ENCODE peak calls at places on chromosomes 6 and 20, in six cellular contexts. H is A549, J is H1, W is fibroblast of lung, Q is psoas muscle, Y is IMR-90. Z is an unnamed sample.
A peak's percentile ranks its signal among the peaks of the same experiment; 100 is the strongest.

GRCh38 chr6:23529902-23530301 is 596.1 kb upstream of the NRSN1 start:
- DNase-seq in Q (no peak), J (no peak), Y (no peak), W (no peak), H (no peak), Z (no peak)

GRCh38 chr6:136067731-136068341 is 182.3 kb downstream of the MTFR2 start:
- DNase-seq in H (no peak), Y (peak; percentile 39), J (peak; percentile 48), Q (no peak), W (peak; percentile 82), Z (no peak)

GRCh38 chr6:141977782-141978181 is 154.9 kb upstream of the GJE1 start:
- DNase-seq in H (no peak), Q (no peak), J (no peak), W (no peak), Y (no peak), Z (no peak)

GRCh38 chr20:33840759-33841438 is 29.8 kb downstream of the CHMP4B start:
- DNase-seq in W (no peak), Y (no peak), J (no peak), H (no peak), Q (no peak), Z (no peak)

GRCh38 chr6:102848796-102849195 is 1455.3 kb downstream of the GRIK2 start:
- DNase-seq in W (no peak), Y (no peak), J (no peak), H (no peak), Q (no peak), Z (no peak)

GRCh38 chr6:113879186-113880096 is 22.3 kb downstream of the MARCKS start:
- DNase-seq in W (peak; percentile 84), H (peak; percentile 48), Y (peak; percentile 83), Q (no peak), J (no peak), Z (peak; percentile 37)

GRCh38 chr6:31615748-31616147 is 714 bp downstream of the AIF1 start:
- DNase-seq in J (no peak), H (no peak), W (no peak), Y (no peak), Q (no peak), Z (no peak)

GRCh38 chr6:26555505-26556262 is 17.5 kb downstream of the HMGN4 start:
- DNase-seq in H (no peak), Y (peak; percentile 35), W (peak; percentile 50), Q (no peak), J (peak; percentile 75), Z (no peak)

GRCh38 chr6:75217203-75217602 is 11.3 kb upstream of the COL12A1 start:
- DNase-seq in Q (no peak), H (no peak), Y (peak; percentile 88), J (no peak), W (peak; percentile 63), Z (no peak)

GRCh38 chr6:16249971-16250370 is 11.6 kb downstream of the GMPR start:
- DNase-seq in H (no peak), Q (no peak), J (no peak), W (peak; percentile 40), Y (no peak), Z (no peak)

GRCh38 chr6:106473807-106474206 is 113.3 kb downstream of the CRYBG1 start:
- DNase-seq in H (no peak), W (peak; percentile 82), Q (no peak), J (no peak), Y (peak; percentile 80), Z (no peak)

GRCh38 chr6:31776961-31777666 is at the start of gene VWA7:
- DNase-seq in J (peak; percentile 63), Q (peak; percentile 86), H (peak; percentile 63), W (peak; percentile 79), Y (peak; percentile 70), Z (peak; percentile 89)

GRCh38 chr6:70394518-70395300 is 18.6 kb upstream of the FAM135A start:
- DNase-seq in J (no peak), Q (no peak), Y (no peak), W (no peak), H (no peak), Z (no peak)

GRCh38 chr6:55445648-55446204 is 118.5 kb downstream of the GFRAL start:
- DNase-seq in H (no peak), Q (no peak), J (no peak), W (peak; percentile 14), Y (peak; percentile 45), Z (no peak)

GRCh38 chr6:152380351-152380767 is 256.8 kb downstream of the SYNE1 start:
- DNase-seq in Q (no peak), J (no peak), W (peak; percentile 97), Y (peak; percentile 74), H (no peak), Z (no peak)

GRCh38 chr6:13908955-13909381 is 15.8 kb upstream of the RNF182 start:
- DNase-seq in J (no peak), Y (peak; percentile 74), W (peak; percentile 66), H (peak; percentile 64), Q (no peak), Z (peak; percentile 4)

GRCh38 chr6:24357336-24358218 is at the start of gene DCDC2:
- DNase-seq in Q (peak; percentile 62), Y (no peak), W (peak; percentile 21), H (peak; percentile 24), J (peak; percentile 50), Z (peak; percentile 13)

GRCh38 chr20:35003211-35004031 is 47.8 kb downstream of the MYH7B start:
- DNase-seq in Q (peak; percentile 44), J (no peak), H (no peak), Y (no peak), W (no peak), Z (peak; percentile 12)

GRCh38 chr6:138339024-138339423 is 38.7 kb upstream of the SMIM28 start:
- DNase-seq in Q (no peak), W (no peak), J (no peak), Y (no peak), H (no peak), Z (no peak)

GRCh38 chr20:20369353-20370086 is 1.6 kb downstream of the INSM1 start:
- DNase-seq in Q (no peak), J (peak; percentile 78), H (no peak), W (no peak), Y (no peak), Z (no peak)

GRCh38 chr20:52972190-52972937 is at the start of gene TSHZ2:
- DNase-seq in J (peak; percentile 56), Q (peak; percentile 74), H (no peak), Y (peak; percentile 1), W (peak; percentile 77), Z (peak; percentile 40)

GRCh38 chr20:43586641-43587040 is 4.1 kb upstream of the IFT52 start:
- DNase-seq in J (no peak), W (no peak), Y (no peak), H (no peak), Q (no peak), Z (no peak)

GRCh38 chr6:96837138-96837971 is at the start of gene GPR63:
- DNase-seq in H (peak; percentile 77), J (peak; percentile 86), Q (peak; percentile 72), W (peak; percentile 78), Y (peak; percentile 52), Z (peak; percentile 10)

GRCh38 chr6:4224082-4224978 is 89.0 kb upstream of the ECI2 start:
- DNase-seq in Q (no peak), W (peak; percentile 80), H (no peak), Y (peak; percentile 51), J (no peak), Z (no peak)

GRCh38 chr20:39775110-39775509 is 813.0 kb downstream of the DHX35 start:
- DNase-seq in H (no peak), W (peak; percentile 92), J (no peak), Y (no peak), Q (peak; percentile 89), Z (peak; percentile 74)

GRCh38 chr20:8853805-8854338 is 215.0 kb upstream of the PLCB4 start:
- DNase-seq in J (no peak), W (peak; percentile 70), Y (peak; percentile 84), H (peak; percentile 70), Q (no peak), Z (no peak)

GRCh38 chr20:20480126-20480525 is 112.2 kb downstream of the INSM1 start:
- DNase-seq in Y (no peak), J (no peak), W (no peak), Q (no peak), H (no peak), Z (no peak)

GRCh38 chr6:15668918-15669317 is 6.1 kb upstream of the DTNBP1 start:
- DNase-seq in H (no peak), Y (no peak), J (no peak), W (no peak), Q (no peak), Z (no peak)

GRCh38 chr20:53262294-53262840 is 290.2 kb downstream of the TSHZ2 start:
- DNase-seq in H (no peak), J (no peak), Y (no peak), Q (no peak), W (peak; percentile 42), Z (no peak)

DNA sequence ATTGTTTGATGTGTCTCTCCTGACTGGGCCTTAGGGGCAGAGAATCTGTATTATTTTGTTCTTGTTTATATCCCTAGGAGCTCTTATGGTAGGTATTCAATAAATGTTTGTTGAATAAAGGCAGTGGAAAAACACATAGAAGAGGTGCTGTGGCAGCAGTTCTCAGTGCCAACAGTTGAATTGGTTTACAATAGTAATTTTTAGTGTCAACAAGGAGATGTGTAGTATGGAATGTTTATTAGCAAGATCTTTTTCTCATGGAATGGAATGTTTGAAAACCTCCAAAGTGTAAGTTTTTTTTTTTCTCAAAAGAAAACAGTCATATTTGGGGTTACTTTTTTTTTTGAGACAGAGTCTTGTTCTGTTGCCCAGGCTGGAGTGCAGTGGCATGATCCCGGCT is 28.0 kb downstream of the ASXL1 start:
- DNase-seq in W (peak; percentile 7), Q (no peak), H (no peak), J (no peak), Y (no peak), Z (no peak)
- H3K27ac ChIP-seq in W (no peak overlapping the region), Q (no peak overlapping the region), H (no peak overlapping the region), J (no peak overlapping the region), Y (no peak overlapping the region), Z (no peak overlapping the region)

DNA sequence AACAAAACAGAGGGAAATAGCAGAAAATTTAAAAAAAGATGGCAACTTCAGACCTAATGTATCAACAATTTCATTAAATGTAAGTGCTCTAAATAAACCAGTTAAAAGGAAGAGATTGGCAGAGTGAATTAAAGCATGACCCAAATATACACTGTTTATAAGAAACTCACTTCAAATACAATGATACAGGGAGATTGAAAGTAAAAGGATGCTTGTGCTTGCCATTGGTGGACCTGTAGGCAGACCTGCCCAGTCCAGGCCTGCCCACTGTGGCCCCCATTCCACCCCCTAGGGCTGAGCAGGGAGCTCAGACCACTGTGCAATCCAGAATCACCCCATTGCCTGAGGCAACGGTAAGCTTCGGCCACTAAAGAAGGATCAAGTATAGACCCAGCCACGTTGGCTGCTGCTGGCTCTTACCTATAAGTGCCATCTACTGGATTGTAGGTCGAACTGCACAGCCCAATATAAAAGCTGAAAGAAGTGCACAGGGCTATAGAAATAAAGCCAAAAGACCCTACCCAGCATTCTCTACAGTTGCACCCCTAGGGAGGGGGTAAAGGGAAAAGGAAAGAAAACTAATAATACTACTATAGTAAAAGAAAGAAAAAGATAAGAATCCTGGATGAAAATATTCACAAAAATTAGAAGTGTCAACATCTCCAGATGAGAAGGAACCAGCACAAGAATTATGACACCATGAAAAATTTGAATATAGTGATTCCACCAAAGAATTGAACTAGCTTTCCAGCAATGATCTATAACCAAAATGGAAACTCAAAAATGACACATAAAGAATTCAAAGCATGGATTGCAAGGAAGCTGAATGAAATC is 36.1 kb downstream of the PSMB1 start:
- DNase-seq in J (no peak), Y (peak; percentile 78), W (peak; percentile 73), Q (no peak), H (peak; percentile 17), Z (no peak)
- TF ChIP-seq CTCF in J (peak; percentile 78), Y (peak; percentile 79), W (peak; percentile 95), Q (peak; percentile 63), H (peak; percentile 63), Z (peak; percentile 61)

GRCh38 chr6:169852504-169853195 is 101.2 kb downstream of the ERMARD start:
- DNase-seq in Y (no peak), J (peak; percentile 33), Q (no peak), H (no peak), W (no peak), Z (no peak)
- H3K27ac ChIP-seq in Y (no peak overlapping the region), J (no peak overlapping the region), Q (peak overlapping the region; percentile 58), H (no peak overlapping the region), W (no peak overlapping the region), Z (peak overlapping the region; percentile 32)

GRCh38 chr20:15643713-15644112 is 929.5 kb downstream of the KIF16B start:
- DNase-seq in Y (peak; percentile 10), W (no peak), H (peak; percentile 16), Q (no peak), J (no peak), Z (no peak)
- TF ChIP-seq CTCF in Y (peak; percentile 20), W (peak; percentile 29), H (peak; percentile 22), Q (peak; percentile 13), J (peak; percentile 50), Z (no peak)

Z was measured in gastrocnemius medialis.